ENCODE peak calls at places on chromosomes 7 and 10, in four cellular contexts. K, Y, G and Z are unnamed samples.
A peak's percentile ranks its signal among the peaks of the same experiment; 100 is the strongest.

GRCh38 chr7:116395125-116395791 is 104.3 kb upstream of the CAV2 start:
- DNase-seq in Y (peak; percentile 92), G (peak; percentile 91), K (no peak), Z (no peak)

GRCh38 chr10:126006264-126006663 is 109.9 kb downstream of the FANK1 start:
- DNase-seq in G (no peak), Y (no peak), K (no peak), Z (no peak)

GRCh38 chr10:36534471-36535002 is 590.9 kb upstream of the ANKRD30A start:
- DNase-seq in G (peak; percentile 92), Y (peak; percentile 86), K (no peak), Z (no peak)

GRCh38 chr10:131636841-131637724 is 263.7 kb upstream of the PPP2R2D start:
- DNase-seq in K (no peak), Y (no peak), G (no peak), Z (no peak)

GRCh38 chr10:114041166-114041565 is 2.5 kb upstream of the ADRB1 start:
- DNase-seq in K (no peak), G (no peak), Y (no peak), Z (no peak)

GRCh38 chr7:1916621-1916970 is 246.5 kb downstream of the ELFN1 start:
- DNase-seq in K (no peak), G (no peak), Y (no peak), Z (no peak)

GRCh38 chr10:127059314-127059713 is 137.1 kb downstream of the INSYN2A start:
- DNase-seq in K (no peak), Y (no peak), G (no peak), Z (no peak)

GRCh38 chr7:157337316-157338149 is 729 bp downstream of the DNAJB6 start:
- DNase-seq in G (peak; percentile 55), K (peak; percentile 24), Y (peak; percentile 61), Z (peak; percentile 69)

GRCh38 chr7:158828343-158829020 is 827 bp downstream of the ESYT2 start:
- DNase-seq in G (no peak), K (no peak), Y (peak; percentile 37), Z (peak; percentile 38)

GRCh38 chr10:96576277-96576980 is 10.4 kb downstream of the TM9SF3 start:
- DNase-seq in K (no peak), G (no peak), Y (no peak), Z (no peak)

GRCh38 chr10:49058341-49059255 is 56.7 kb downstream of the VSTM4 start:
- DNase-seq in Y (no peak), K (no peak), G (peak; percentile 23), Z (peak; percentile 59)

GRCh38 chr10:99870051-99870730 is 87.8 kb downstream of the ABCC2 start:
- DNase-seq in G (peak; percentile 38), Y (peak; percentile 49), K (no peak), Z (no peak)

GRCh38 chr10:37775612-37776011 is 81.8 kb downstream of the ZNF248 start:
- DNase-seq in G (no peak), K (no peak), Y (no peak), Z (no peak)

GRCh38 chr7:43758029-43758860 is at the start of gene BLVRA:
- DNase-seq in Y (peak; percentile 59), G (peak; percentile 23), K (peak; percentile 20), Z (peak; percentile 67)

GRCh38 chr7:34096135-34096775 is 190.9 kb downstream of the BMPER start:
- DNase-seq in Y (peak; percentile 78), G (peak; percentile 88), K (no peak), Z (peak; percentile 33)

GRCh38 chr7:36208997-36209813 is 56.2 kb downstream of the EEPD1 start:
- DNase-seq in G (no peak), Y (no peak), K (no peak), Z (no peak)

GRCh38 chr7:100013328-100013676 is 2.1 kb upstream of the ZKSCAN1 start:
- DNase-seq in G (no peak), K (no peak), Y (no peak), Z (no peak)

GRCh38 chr10:103637855-103638561 is 144.5 kb downstream of the NEURL1 start:
- DNase-seq in G (peak; percentile 83), K (no peak), Y (no peak), Z (peak; percentile 91)

GRCh38 chr7:7104314-7104698 is 78.0 kb upstream of the C1GALT1 start:
- DNase-seq in G (no peak), K (no peak), Y (peak; percentile 3), Z (no peak)

GRCh38 chr10:22599636-22600228 is 114.6 kb downstream of the PIP4K2A start:
- DNase-seq in K (no peak), G (no peak), Y (no peak), Z (no peak)

GRCh38 chr10:31650010-31650409 is 278.6 kb downstream of the ARHGAP12 start:
- DNase-seq in K (no peak), Y (peak; percentile 87), G (peak; percentile 94), Z (peak; percentile 76)

GRCh38 chr7:6437251-6437650 is 10.5 kb downstream of the DAGLB start:
- DNase-seq in K (no peak), Y (peak; percentile 35), G (no peak), Z (no peak)

GRCh38 chr7:20778063-20778721 is 8.5 kb downstream of the SP8 start:
- DNase-seq in G (no peak), Y (no peak), K (no peak), Z (no peak)

GRCh38 chr7:115230882-115231508 is 309.1 kb downstream of the MDFIC start:
- DNase-seq in G (peak; percentile 98), K (no peak), Y (peak; percentile 95), Z (no peak)

GRCh38 chr10:88528196-88528595 is 54.9 kb downstream of the RNLS start:
- DNase-seq in Y (no peak), G (no peak), K (no peak), Z (no peak)

GRCh38 chr10:130020651-130021372 is 56.7 kb upstream of the EBF3 start:
- DNase-seq in G (no peak), Y (no peak), K (no peak), Z (peak; percentile 25)

GRCh38 chr10:3172081-3172445 is 519 bp downstream of the PITRM1 start:
- DNase-seq in G (peak; percentile 84), Y (peak; percentile 85), K (peak; percentile 2), Z (no peak)

GRCh38 chr10:35640474-35640873 is 1.6 kb downstream of the FZD8 start:
- DNase-seq in G (peak; percentile 66), Y (peak; percentile 80), K (no peak), Z (peak; percentile 63)

GRCh38 chr10:78255796-78256638 is 222.4 kb downstream of the RPS24 start:
- DNase-seq in G (peak; percentile 95), Y (peak; percentile 100), K (no peak), Z (peak; percentile 92)

GRCh38 chr7:97871659-97872024 is 566 bp downstream of the ASNS start:
- DNase-seq in K (no peak), Y (no peak), G (no peak), Z (no peak)

GRCh38 chr10:16779375-16779774 is 37.8 kb downstream of the RSU1 start:
- DNase-seq in G (no peak), Y (no peak), K (no peak), Z (no peak)

GRCh38 chr10:114970515-114970914 is 32.5 kb downstream of the TRUB1 start:
- DNase-seq in Y (no peak), K (no peak), G (no peak), Z (peak; percentile 35)

GRCh38 chr10:62437696-62438095 is 63.5 kb downstream of the ZNF365 start:
- DNase-seq in K (no peak), G (peak; percentile 88), Y (peak; percentile 81), Z (no peak)

GRCh38 chr10:8053446-8054242 is 844 bp upstream of the GATA3 start:
- DNase-seq in G (peak; percentile 67), Y (peak; percentile 83), K (peak; percentile 88), Z (peak; percentile 94)

GRCh38 chr10:32957341-32958084 is 517 bp downstream of the ITGB1 start:
- DNase-seq in Y (no peak), G (no peak), K (no peak), Z (peak; percentile 64)